ENCODE peak calls at places on chromosomes 1 and 21, in nine cellular contexts. Y is activated CD4-positive, alpha-beta T cell treated with anti-CD3 and anti-CD28 coated beads, Interleukin-2, amount 10 ng/mL, durations not matched to agents 7 days and 5 days; Z is ascending aorta; J is HTR-8/SVneo; U is endothelial cell of umbilical vein; E is ovary; M is T-helper 17 cell; Q is left lobe of liver; L is GM12864. C is an unnamed sample.

GRCh38 chr1:190169311-190170067 is 308.2 kb downstream of the BRINP3 start:
- DNase-seq in Y (no peak), Z (no peak), J (peak; percentile 6), U (peak; percentile 10), E (no peak), M (no peak), Q (no peak), L (no peak), C (no peak)

GRCh38 chr21:14526816-14527689 is 19.1 kb downstream of the SAMSN1 start:
- DNase-seq in Y (no peak), Z (no peak), J (no peak), U (no peak), E (no peak), M (no peak), Q (no peak), L (no peak), C (peak; percentile 42)

GRCh38 chr21:29232601-29233541 is 65.9 kb upstream of the BACH1 start:
- DNase-seq in Y (no peak), Z (no peak), J (peak; percentile 23), U (peak; percentile 60), E (no peak), M (no peak), Q (no peak), L (no peak), C (no peak)

GRCh38 chr21:46018615-46019014 is 37.0 kb downstream of the COL6A1 start:
- DNase-seq in Y (no peak), Z (no peak), J (no peak), U (no peak), E (no peak), M (no peak), Q (no peak), L (no peak), C (no peak)

GRCh38 chr1:48777219-48777895 is 666 bp upstream of the BEND5 start:
- DNase-seq in Y (no peak), Z (no peak), J (no peak), U (no peak), E (peak; percentile 21), M (no peak), Q (no peak), L (no peak), C (peak; percentile 17)

GRCh38 chr1:91672601-91673161 is 172.0 kb downstream of the CDC7 start:
- DNase-seq in Y (peak; percentile 7), Z (no peak), J (no peak), U (peak; percentile 46), E (no peak), M (no peak), Q (no peak), L (no peak), C (no peak)

GRCh38 chr1:240093120-240093961 is 1.7 kb downstream of the FMN2 start:
- DNase-seq in Y (no peak), Z (no peak), J (no peak), U (no peak), E (no peak), M (no peak), Q (no peak), L (no peak), C (no peak)

GRCh38 chr1:92484472-92485373 is 2.0 kb downstream of the GFI1 start:
- DNase-seq in Y (peak; percentile 65), Z (no peak), J (no peak), U (peak; percentile 23), E (no peak), M (peak; percentile 13), Q (no peak), L (no peak), C (peak; percentile 90)

GRCh38 chr1:222171005-222171404 is 376.9 kb downstream of the HHIPL2 start:
- DNase-seq in Y (peak; percentile 6), Z (no peak), J (peak; percentile 17), U (no peak), E (no peak), M (no peak), Q (no peak), L (peak; percentile 8), C (no peak)

GRCh38 chr1:212959266-212960220 is 9.2 kb downstream of the VASH2 start:
- DNase-seq in Y (no peak), Z (no peak), J (no peak), U (peak; percentile 24), E (no peak), M (no peak), Q (no peak), L (no peak), C (no peak)

GRCh38 chr21:24955275-24955961 is 651.9 kb downstream of the MRPL39 start:
- DNase-seq in Y (no peak), Z (no peak), J (no peak), U (no peak), E (no peak), M (no peak), Q (no peak), L (peak; percentile 36), C (no peak)

GRCh38 chr21:32930673-32931072 is 95.1 kb upstream of the OLIG2 start:
- DNase-seq in Y (no peak), Z (no peak), J (no peak), U (no peak), E (no peak), M (no peak), Q (no peak), L (no peak), C (no peak)